ENCODE peak calls at places on chromosomes 4 and X, in nine cellular contexts. I is fibroblast of pulmonary artery, P is stomach, Y is AG10803, B is AG04450, S is OCI-LY7, A is lower leg skin, Z is H9, H is pancreas. C is an unnamed sample.

GRCh38 chrX:97332963-97333362 is 449.3 kb downstream of the RPA4 start:
- DNase-seq in Z (no peak), B (no peak), Y (peak), H (no peak), P (no peak), I (peak), S (no peak), A (no peak), C (no peak)

GRCh38 chrX:13220916-13221315 is 98.9 kb downstream of the ATXN3L start:
- DNase-seq in P (no peak), I (no peak), B (peak), A (no peak), H (no peak), Z (no peak), Y (peak), S (no peak), C (no peak)

GRCh38 chr4:25823632-25824031 is 39.2 kb downstream of the SEL1L3 start:
- DNase-seq in Z (no peak), I (no peak), P (no peak), A (peak), Y (no peak), H (no peak), S (no peak), B (no peak), C (no peak)

GRCh38 chrX:69876221-69876620 is 173.5 kb downstream of the AWAT2 start:
- DNase-seq in Y (no peak), A (no peak), H (no peak), Z (no peak), I (no peak), P (no peak), B (no peak), S (no peak), C (no peak)

GRCh38 chrX:145405012-145405411 is 157.7 kb downstream of the SPANXN1 start:
- DNase-seq in Y (peak), A (no peak), Z (no peak), P (no peak), I (peak), S (peak), B (no peak), H (peak), C (peak)

GRCh38 chr4:10074767-10075105 is 41.9 kb downstream of the WDR1 start:
- DNase-seq in P (peak), B (no peak), A (peak), Z (no peak), I (peak), S (peak), Y (peak), H (no peak), C (peak)

GRCh38 chrX:48897157-48897620 is 379 bp downstream of the TIMM17B start:
- DNase-seq in Y (peak), P (peak), A (peak), Z (peak), B (no peak), S (peak), H (peak), I (peak), C (peak)

GRCh38 chrX:63755892-63756291 is 29.1 kb downstream of the ARHGEF9 start:
- DNase-seq in S (no peak), B (no peak), Y (no peak), H (no peak), P (no peak), A (no peak), Z (no peak), I (no peak), C (no peak)

GRCh38 chr4:78799551-78800495 is 23.7 kb downstream of the BMP2K start:
- DNase-seq in P (no peak), B (no peak), Z (no peak), S (no peak), A (no peak), I (no peak), Y (no peak), H (no peak), C (no peak)

GRCh38 chr4:153748378-153748777 is 11.4 kb downstream of the RNF175 start:
- DNase-seq in Z (no peak), H (no peak), I (peak), P (no peak), S (no peak), Y (peak), A (no peak), B (no peak), C (no peak)

GRCh38 chrX:115311666-115312065 is 22.2 kb downstream of the LUZP4 start:
- DNase-seq in P (no peak), Y (no peak), I (no peak), Z (peak), B (no peak), S (no peak), H (no peak), A (no peak), C (no peak)

GRCh38 chrX:51421972-51422371 is 74.4 kb downstream of the NUDT11 start:
- DNase-seq in Y (no peak), Z (no peak), S (no peak), A (no peak), B (no peak), H (no peak), P (no peak), I (no peak), C (no peak)

GRCh38 chr4:53507671-53508286 is 83.5 kb downstream of the LNX1 start:
- DNase-seq in I (peak), Y (peak), A (no peak), Z (no peak), S (no peak), H (no peak), P (peak), B (no peak), C (no peak)

GRCh38 chrX:65745427-65745826 is 78.0 kb downstream of the MSN start:
- DNase-seq in Z (no peak), B (no peak), I (no peak), H (no peak), P (no peak), A (no peak), Y (no peak), S (no peak), C (no peak)

GRCh38 chr4:169114341-169114974 is 104.4 kb upstream of the CBR4 start:
- DNase-seq in I (no peak), A (no peak), P (no peak), H (no peak), B (no peak), Z (no peak), Y (no peak), S (no peak), C (no peak)

GRCh38 chr4:1523506-1523905 is 117.3 kb upstream of the NKX1-1 start:
- DNase-seq in B (no peak), H (no peak), Y (no peak), Z (no peak), A (no peak), S (no peak), I (no peak), P (no peak), C (no peak)

GRCh38 chrX:19535481-19535880 is 20.2 kb upstream of the MAP3K15 start:
- DNase-seq in A (no peak), P (no peak), S (peak), B (no peak), Z (no peak), H (no peak), Y (peak), I (peak), C (no peak)

GRCh38 chrX:122545778-122546177 is 638.3 kb upstream of the GRIA3 start:
- DNase-seq in I (no peak), S (no peak), A (no peak), Z (no peak), P (no peak), H (no peak), B (no peak), Y (no peak), C (no peak)

GRCh38 chr4:6031831-6032230 is 13.6 kb upstream of the C4orf50 start:
- DNase-seq in A (no peak), Z (no peak), H (no peak), B (no peak), I (no peak), Y (no peak), S (no peak), P (no peak), C (no peak)

GRCh38 chr4:84032372-84032771 is 466.7 kb downstream of the NKX6-1 start:
- DNase-seq in I (no peak), A (no peak), B (no peak), S (no peak), Z (no peak), Y (no peak), H (no peak), P (no peak), C (no peak)

GRCh38 chr4:177369372-177369771 is 59.7 kb downstream of the NEIL3 start:
- DNase-seq in A (no peak), P (no peak), B (peak), H (no peak), S (no peak), Y (peak), I (peak), Z (no peak), C (no peak)

GRCh38 chr4:93687304-93687703 is 141.2 kb upstream of the ATOH1 start:
- DNase-seq in S (no peak), B (no peak), P (no peak), Z (no peak), I (no peak), H (no peak), Y (no peak), A (no peak), C (no peak)

GRCh38 chrX:103864886-103865534 is 33.0 kb upstream of the RAB9B start:
- DNase-seq in Y (no peak), P (no peak), S (no peak), H (no peak), A (no peak), Z (no peak), B (no peak), I (peak), C (no peak)

GRCh38 chr4:134666640-134667039 is 465.1 kb upstream of the PABPC4L start:
- DNase-seq in I (no peak), B (no peak), A (no peak), Y (no peak), P (no peak), S (no peak), H (no peak), Z (no peak), C (no peak)

DNA sequence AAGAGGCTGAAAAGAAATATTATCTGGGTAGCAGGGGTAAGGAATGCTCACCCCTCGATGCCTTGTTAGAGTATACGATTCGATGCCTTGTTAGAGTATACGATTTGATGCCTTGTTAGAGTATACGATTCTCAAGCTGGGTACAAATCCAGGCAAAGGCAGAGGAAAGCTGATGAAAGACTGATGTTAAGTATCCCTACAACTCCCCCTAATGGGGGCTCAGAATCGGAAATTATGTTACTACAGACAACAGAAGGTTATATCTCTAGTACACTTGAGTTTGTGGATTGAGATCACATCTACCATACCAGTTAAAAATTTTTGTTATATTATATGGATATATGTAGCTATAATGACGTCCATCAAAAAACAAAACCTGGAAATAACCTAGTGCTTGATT is 4.8 kb downstream of the LRRC66 start:
- DNase-seq in P (no peak), S (no peak), B (no peak), Z (no peak), H (no peak), A (no peak), Y (no peak), I (peak), C (no peak)
- TF ChIP-seq CTCF in P (no peak), S (peak), B (peak), Z (peak), H (no peak), A (no peak), Y (no peak), I (peak), C (no peak)

DNA sequence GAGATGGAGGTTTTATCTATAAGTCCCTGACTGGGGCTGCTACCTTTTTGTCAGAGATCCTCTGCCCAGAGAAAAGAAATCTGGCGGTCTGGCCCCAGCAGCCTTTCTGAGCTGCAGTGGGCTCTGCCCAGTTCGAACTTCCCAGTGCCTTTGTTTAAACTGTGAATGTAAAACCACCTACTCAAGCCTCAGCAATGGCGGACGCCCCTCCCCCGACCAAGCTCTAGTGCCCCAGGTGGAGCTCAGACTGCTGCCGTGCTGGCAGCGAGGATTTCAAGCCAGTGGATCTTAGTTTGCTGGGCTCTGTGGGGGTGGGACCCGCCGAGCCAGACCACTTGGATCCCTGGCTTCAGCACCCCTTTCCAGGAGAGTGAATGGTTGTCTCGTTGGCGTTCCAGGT is 121.8 kb downstream of the TSPAN5 start:
- DNase-seq in H (no peak), P (no peak), Z (peak), A (no peak), B (no peak), I (no peak), Y (no peak), S (no peak), C (no peak)
- TF ChIP-seq CTCF in H (no peak), P (no peak), Z (no peak), A (no peak), B (no peak), I (no peak), Y (no peak), S (no peak), C (no peak)

DNA sequence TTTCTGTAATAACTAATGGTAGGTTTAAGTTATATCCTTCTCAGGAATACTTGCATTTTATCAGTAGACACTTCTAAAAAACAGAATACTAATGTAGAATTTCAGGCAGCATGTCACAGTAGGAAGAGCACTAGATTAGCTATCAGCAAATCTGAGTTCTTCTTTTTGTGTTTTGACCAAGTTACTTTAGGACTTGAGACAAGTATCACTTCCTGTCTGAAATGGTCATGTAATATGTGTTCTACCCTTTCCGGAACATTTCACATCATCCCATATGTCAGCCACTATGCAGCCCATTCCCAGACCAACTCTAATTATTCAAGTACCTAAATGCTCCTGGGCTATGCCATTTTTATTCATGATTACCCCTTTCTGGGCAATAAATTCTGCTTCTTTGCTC is 401.8 kb upstream of the RPS6KA3 start:
- DNase-seq in B (no peak), Z (no peak), Y (no peak), A (no peak), I (no peak), H (no peak), S (no peak), P (no peak), C (no peak)
- TF ChIP-seq CTCF in B (no peak), Z (no peak), Y (no peak), A (no peak), I (no peak), H (no peak), S (no peak), P (no peak), C (no peak)

GRCh38 chrX:106035064-106035463 is 3.5 kb downstream of the SERPINA7 start:
- DNase-seq in Z (no peak), A (no peak), Y (no peak), S (peak), I (peak), H (no peak), B (no peak), P (no peak), C (no peak)
- TF ChIP-seq CTCF in Z (peak), A (no peak), Y (no peak), S (peak), I (peak), H (no peak), B (no peak), P (no peak), C (no peak)

GRCh38 chr4:103802766-103803165 is 83.0 kb upstream of the TACR3 start:
- DNase-seq in H (no peak), S (no peak), Z (no peak), A (no peak), B (no peak), I (no peak), Y (no peak), P (no peak), C (no peak)
- TF ChIP-seq CTCF in H (no peak), S (peak), Z (peak), A (no peak), B (no peak), I (no peak), Y (no peak), P (no peak), C (no peak)

GRCh38 chrX:68018248-68019203 is 414.8 kb downstream of the OPHN1 start:
- DNase-seq in B (no peak), I (peak), S (no peak), A (no peak), Y (peak), H (no peak), Z (peak), P (no peak), C (peak)
- TF ChIP-seq CTCF in B (peak), I (peak), S (peak), A (no peak), Y (peak), H (no peak), Z (peak), P (no peak), C (no peak)

GRCh38 chr4:3418029-3418762 is 23.6 kb upstream of the HGFAC start:
- DNase-seq in S (no peak), Z (no peak), P (no peak), A (peak), I (no peak), H (no peak), Y (no peak), B (no peak), C (no peak)
- TF ChIP-seq CTCF in S (peak), Z (peak), P (no peak), A (no peak), I (no peak), H (no peak), Y (peak), B (no peak), C (no peak)